ENCODE peak calls at places on chromosome 21, in six cellular contexts. E, I, P, W, T and Z are unnamed samples.
A peak's percentile ranks its signal among the peaks of the same experiment; 100 is the strongest.

GRCh38 chr21:42153746-42154145 is 65.2 kb upstream of the ABCG1 start:
- DNase-seq in E (no peak), I (no peak), P (no peak), W (no peak), T (no peak), Z (no peak)

GRCh38 chr21:33155005-33155404 is 74.7 kb upstream of the IFNAR2 start:
- DNase-seq in E (no peak), I (no peak), P (no peak), W (no peak), T (no peak), Z (no peak)

GRCh38 chr21:20822559-20823133 is 175.6 kb upstream of the NCAM2 start:
- DNase-seq in E (no peak), I (no peak), P (no peak), W (no peak), T (no peak), Z (no peak)

GRCh38 chr21:35824136-35824535 is 236.2 kb downstream of the SETD4 start:
- DNase-seq in E (no peak), I (no peak), P (no peak), W (no peak), T (no peak), Z (no peak)

GRCh38 chr21:41868062-41868710 is 11.0 kb downstream of the PRDM15 start:
- DNase-seq in E (no peak), I (peak; percentile 84), P (no peak), W (no peak), T (no peak), Z (no peak)

GRCh38 chr21:37537391-37537996 is 170.9 kb downstream of the DYRK1A start:
- DNase-seq in E (no peak), I (no peak), P (no peak), W (no peak), T (no peak), Z (no peak)

GRCh38 chr21:46542588-46543092 is 62.2 kb downstream of the S100B start:
- DNase-seq in E (no peak), I (no peak), P (no peak), W (no peak), T (no peak), Z (no peak)

GRCh38 chr21:14762734-14763694 is 216.9 kb upstream of the SAMSN1 start:
- DNase-seq in E (no peak), I (no peak), P (no peak), W (peak; percentile 11), T (no peak), Z (no peak)

GRCh38 chr21:16241021-16241420 is 511.2 kb downstream of the USP25 start:
- DNase-seq in E (no peak), I (no peak), P (no peak), W (no peak), T (no peak), Z (no peak)

GRCh38 chr21:43767980-43768867 is 7.9 kb downstream of the CSTB start:
- DNase-seq in E (no peak), I (peak; percentile 88), P (no peak), W (no peak), T (peak; percentile 25), Z (no peak)

GRCh38 chr21:14675774-14676530 is 129.8 kb upstream of the SAMSN1 start:
- DNase-seq in E (no peak), I (no peak), P (no peak), W (no peak), T (no peak), Z (no peak)

GRCh38 chr21:26127918-26128317 is 42.7 kb downstream of the APP start:
- DNase-seq in E (no peak), I (no peak), P (no peak), W (no peak), T (no peak), Z (no peak)

GRCh38 chr21:28174006-28174405 is 818.7 kb downstream of the LTN1 start:
- DNase-seq in E (no peak), I (no peak), P (no peak), W (no peak), T (no peak), Z (no peak)

GRCh38 chr21:27157097-27157496 is 190.2 kb upstream of the ADAMTS5 start:
- DNase-seq in E (no peak), I (no peak), P (no peak), W (no peak), T (no peak), Z (no peak)

GRCh38 chr21:31117046-31117916 is 79.0 kb upstream of the KRTAP19-8 start:
- DNase-seq in E (no peak), I (peak; percentile 80), P (no peak), W (no peak), T (no peak), Z (no peak)

GRCh38 chr21:43001316-43001715 is 27.0 kb downstream of the PKNOX1 start:
- DNase-seq in E (no peak), I (no peak), P (no peak), W (no peak), T (no peak), Z (no peak)

GRCh38 chr21:16583567-16583966 is 853.8 kb downstream of the USP25 start:
- DNase-seq in E (no peak), I (no peak), P (no peak), W (no peak), T (no peak), Z (no peak)

GRCh38 chr21:39004776-39005605 is 178.3 kb downstream of the PSMG1 start:
- DNase-seq in E (no peak), I (peak; percentile 75), P (no peak), W (no peak), T (no peak), Z (no peak)

GRCh38 chr21:25818156-25818950 is 83.6 kb downstream of the GABPA start:
- DNase-seq in E (no peak), I (no peak), P (no peak), W (no peak), T (no peak), Z (no peak)

GRCh38 chr21:42561742-42562141 is 48.1 kb downstream of the SLC37A1 start:
- DNase-seq in E (no peak), I (no peak), P (no peak), W (peak; percentile 65), T (peak; percentile 16), Z (no peak)